ENCODE peak calls at places on chromosomes 5 and 9, in four cellular contexts. One of them, this sample, is unnamed.

GRCh38 chr5:172868924-172869565 is 35.0 kb downstream of the ERGIC1 start:
- DNase-seq in lower lobe of right lung: peak
- DNase-seq in Calu3: peak
- DNase-seq in progenitor cell of endocrine pancreas: no peak
- DNase-seq in this sample: no peak

GRCh38 chr9:82117528-82117927 is 129.0 kb downstream of the SPATA31D1 start:
- DNase-seq in lower lobe of right lung: no peak
- DNase-seq in Calu3: no peak
- DNase-seq in progenitor cell of endocrine pancreas: no peak
- DNase-seq in this sample: no peak

GRCh38 chr5:98463676-98464075 is 309.8 kb upstream of the RGMB start:
- DNase-seq in lower lobe of right lung: no peak
- DNase-seq in Calu3: no peak
- DNase-seq in progenitor cell of endocrine pancreas: no peak
- DNase-seq in this sample: no peak

GRCh38 chr5:159182691-159183090 is 26.7 kb downstream of the RNF145 start:
- DNase-seq in lower lobe of right lung: no peak
- DNase-seq in Calu3: no peak
- DNase-seq in progenitor cell of endocrine pancreas: no peak
- DNase-seq in this sample: no peak

GRCh38 chr5:146744358-146744757 is 134.2 kb downstream of the PPP2R2B start:
- DNase-seq in lower lobe of right lung: no peak
- DNase-seq in Calu3: no peak
- DNase-seq in progenitor cell of endocrine pancreas: no peak
- DNase-seq in this sample: peak

GRCh38 chr5:59496524-59497134 is 396.9 kb downstream of the PDE4D start:
- DNase-seq in lower lobe of right lung: no peak
- DNase-seq in Calu3: peak
- DNase-seq in progenitor cell of endocrine pancreas: no peak
- DNase-seq in this sample: peak

GRCh38 chr9:106859957-106860715 is 2.8 kb upstream of the ZNF462 start:
- DNase-seq in lower lobe of right lung: peak
- DNase-seq in Calu3: peak
- DNase-seq in progenitor cell of endocrine pancreas: peak
- DNase-seq in this sample: peak

GRCh38 chr5:172266071-172266675 is 17.4 kb downstream of the UBTD2 start:
- DNase-seq in lower lobe of right lung: no peak
- DNase-seq in Calu3: no peak
- DNase-seq in progenitor cell of endocrine pancreas: no peak
- DNase-seq in this sample: no peak

GRCh38 chr9:23621924-23622323 is 204.1 kb downstream of the ELAVL2 start:
- DNase-seq in lower lobe of right lung: no peak
- DNase-seq in Calu3: no peak
- DNase-seq in progenitor cell of endocrine pancreas: no peak
- DNase-seq in this sample: peak

GRCh38 chr5:143024227-143024920 is 254.2 kb downstream of the ARHGAP26 start:
- DNase-seq in lower lobe of right lung: no peak
- DNase-seq in Calu3: no peak
- DNase-seq in progenitor cell of endocrine pancreas: no peak
- DNase-seq in this sample: no peak

GRCh38 chr5:148799737-148800527 is 26.5 kb upstream of the ADRB2 start:
- DNase-seq in lower lobe of right lung: no peak
- DNase-seq in Calu3: no peak
- DNase-seq in progenitor cell of endocrine pancreas: no peak
- DNase-seq in this sample: no peak

GRCh38 chr5:84327591-84327990 is 57.1 kb downstream of the EDIL3 start:
- DNase-seq in lower lobe of right lung: no peak
- DNase-seq in Calu3: no peak
- DNase-seq in progenitor cell of endocrine pancreas: no peak
- DNase-seq in this sample: no peak

GRCh38 chr9:93893899-93894690 is 61.1 kb downstream of the BARX1 start:
- DNase-seq in lower lobe of right lung: peak
- DNase-seq in Calu3: no peak
- DNase-seq in progenitor cell of endocrine pancreas: peak
- DNase-seq in this sample: no peak

GRCh38 chr5:139710370-139711066 is 62.4 kb downstream of the CXXC5 start:
- DNase-seq in lower lobe of right lung: peak
- DNase-seq in Calu3: peak
- DNase-seq in progenitor cell of endocrine pancreas: no peak
- DNase-seq in this sample: peak

GRCh38 chr5:55773057-55773456 is 35.2 kb downstream of the DDX4 start:
- DNase-seq in lower lobe of right lung: no peak
- DNase-seq in Calu3: peak
- DNase-seq in progenitor cell of endocrine pancreas: no peak
- DNase-seq in this sample: no peak

GRCh38 chr9:132663120-132663519 is 6.7 kb downstream of the DDX31 start:
- DNase-seq in lower lobe of right lung: no peak
- DNase-seq in Calu3: no peak
- DNase-seq in progenitor cell of endocrine pancreas: no peak
- DNase-seq in this sample: no peak

GRCh38 chr5:71586052-71586940 is 844 bp upstream of the MCCC2 start:
- DNase-seq in lower lobe of right lung: no peak
- DNase-seq in Calu3: peak
- DNase-seq in progenitor cell of endocrine pancreas: no peak
- DNase-seq in this sample: no peak

GRCh38 chr9:92896037-92896436 is 18.2 kb upstream of the ZNF484 start:
- DNase-seq in lower lobe of right lung: no peak
- DNase-seq in Calu3: no peak
- DNase-seq in progenitor cell of endocrine pancreas: no peak
- DNase-seq in this sample: no peak

GRCh38 chr5:93607367-93608258 is 24.6 kb downstream of the NR2F1 start:
- DNase-seq in lower lobe of right lung: no peak
- DNase-seq in Calu3: peak
- DNase-seq in progenitor cell of endocrine pancreas: no peak
- DNase-seq in this sample: no peak

GRCh38 chr5:84411832-84412605 is 27.3 kb upstream of the EDIL3 start:
- DNase-seq in lower lobe of right lung: no peak
- DNase-seq in Calu3: no peak
- DNase-seq in progenitor cell of endocrine pancreas: no peak
- DNase-seq in this sample: no peak

GRCh38 chr9:106846847-106847246 is 16.1 kb upstream of the ZNF462 start:
- DNase-seq in lower lobe of right lung: no peak
- DNase-seq in Calu3: no peak
- DNase-seq in progenitor cell of endocrine pancreas: no peak
- DNase-seq in this sample: no peak

GRCh38 chr5:103441523-103441922 is 121.1 kb downstream of the NUDT12 start:
- DNase-seq in lower lobe of right lung: no peak
- DNase-seq in Calu3: no peak
- DNase-seq in progenitor cell of endocrine pancreas: no peak
- DNase-seq in this sample: no peak

GRCh38 chr5:14806452-14806851 is 65.1 kb downstream of the ANKH start:
- DNase-seq in lower lobe of right lung: no peak
- DNase-seq in Calu3: no peak
- DNase-seq in progenitor cell of endocrine pancreas: no peak
- DNase-seq in this sample: no peak

GRCh38 chr5:80804332-80804731 is 149.5 kb upstream of the DHFR start:
- DNase-seq in lower lobe of right lung: no peak
- DNase-seq in Calu3: no peak
- DNase-seq in progenitor cell of endocrine pancreas: no peak
- DNase-seq in this sample: no peak

GRCh38 chr5:32916648-32917047 is 205.5 kb downstream of the NPR3 start:
- DNase-seq in lower lobe of right lung: no peak
- DNase-seq in Calu3: peak
- DNase-seq in progenitor cell of endocrine pancreas: no peak
- DNase-seq in this sample: no peak

GRCh38 chr5:130868186-130868821 is 296.8 kb downstream of the HINT1 start:
- DNase-seq in lower lobe of right lung: no peak
- DNase-seq in Calu3: no peak
- DNase-seq in progenitor cell of endocrine pancreas: no peak
- DNase-seq in this sample: no peak

GRCh38 chr9:133171161-133171955 is 7.6 kb upstream of the GBGT1 start:
- DNase-seq in lower lobe of right lung: no peak
- DNase-seq in Calu3: no peak
- DNase-seq in progenitor cell of endocrine pancreas: no peak
- DNase-seq in this sample: no peak

GRCh38 chr5:39547548-39548154 is 122.9 kb upstream of the DAB2 start:
- DNase-seq in lower lobe of right lung: no peak
- DNase-seq in Calu3: peak
- DNase-seq in progenitor cell of endocrine pancreas: no peak
- DNase-seq in this sample: peak

GRCh38 chr9:128048663-128049062 is 18.5 kb downstream of the NAIF1 start:
- DNase-seq in lower lobe of right lung: no peak
- DNase-seq in Calu3: no peak
- DNase-seq in progenitor cell of endocrine pancreas: no peak
- DNase-seq in this sample: no peak

GRCh38 chr5:121863753-121864152 is 12.1 kb downstream of the FTMT start:
- DNase-seq in lower lobe of right lung: no peak
- DNase-seq in Calu3: no peak
- DNase-seq in progenitor cell of endocrine pancreas: no peak
- DNase-seq in this sample: no peak

GRCh38 chr5:134577022-134577795 is 51.7 kb downstream of the JADE2 start:
- DNase-seq in lower lobe of right lung: no peak
- DNase-seq in Calu3: peak
- DNase-seq in progenitor cell of endocrine pancreas: no peak
- DNase-seq in this sample: no peak

DNA sequence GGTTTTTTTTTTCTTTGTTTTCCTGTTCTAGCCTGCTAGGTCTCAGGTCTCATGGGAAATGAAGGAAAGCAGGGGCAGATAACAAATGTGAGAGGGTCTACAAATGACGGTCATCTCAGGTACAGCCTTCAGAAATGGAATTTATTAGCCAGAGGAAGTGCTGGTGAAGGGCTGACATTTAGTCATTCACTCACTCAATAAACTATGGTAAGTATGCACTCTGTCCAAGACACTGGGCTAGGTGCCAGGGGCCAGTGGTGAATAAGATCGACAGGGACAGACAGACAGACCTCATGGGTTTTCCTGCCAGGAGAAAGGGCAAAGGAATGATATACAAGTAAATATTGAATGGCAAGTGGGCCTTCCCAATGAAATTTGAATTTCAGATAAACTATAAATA is 6.3 kb downstream of the PDE6A start:
- DNase-seq in lower lobe of right lung: no peak
- DNase-seq in Calu3: peak
- DNase-seq in progenitor cell of endocrine pancreas: no peak
- DNase-seq in this sample: no peak
- TF ChIP-seq CTCF in lower lobe of right lung: no peak
- TF ChIP-seq CTCF in Calu3: no peak
- TF ChIP-seq CTCF in progenitor cell of endocrine pancreas: no peak
- TF ChIP-seq CTCF in this sample: no peak

GRCh38 chr5:53871050-53871449 is 310.6 kb downstream of the NDUFS4 start:
- DNase-seq in lower lobe of right lung: no peak
- DNase-seq in Calu3: no peak
- DNase-seq in progenitor cell of endocrine pancreas: no peak
- DNase-seq in this sample: no peak

GRCh38 chr5:53878015-53878414 is 317.6 kb downstream of the NDUFS4 start:
- DNase-seq in lower lobe of right lung: no peak
- DNase-seq in Calu3: no peak
- DNase-seq in progenitor cell of endocrine pancreas: no peak
- DNase-seq in this sample: no peak

GRCh38 chr5:53871772-53872171 is 311.3 kb downstream of the NDUFS4 start:
- DNase-seq in lower lobe of right lung: no peak
- DNase-seq in Calu3: no peak
- DNase-seq in progenitor cell of endocrine pancreas: no peak
- DNase-seq in this sample: no peak

GRCh38 chr5:53877243-53877642 is 316.8 kb downstream of the NDUFS4 start:
- DNase-seq in lower lobe of right lung: no peak
- DNase-seq in Calu3: no peak
- DNase-seq in progenitor cell of endocrine pancreas: no peak
- DNase-seq in this sample: no peak

DNA sequence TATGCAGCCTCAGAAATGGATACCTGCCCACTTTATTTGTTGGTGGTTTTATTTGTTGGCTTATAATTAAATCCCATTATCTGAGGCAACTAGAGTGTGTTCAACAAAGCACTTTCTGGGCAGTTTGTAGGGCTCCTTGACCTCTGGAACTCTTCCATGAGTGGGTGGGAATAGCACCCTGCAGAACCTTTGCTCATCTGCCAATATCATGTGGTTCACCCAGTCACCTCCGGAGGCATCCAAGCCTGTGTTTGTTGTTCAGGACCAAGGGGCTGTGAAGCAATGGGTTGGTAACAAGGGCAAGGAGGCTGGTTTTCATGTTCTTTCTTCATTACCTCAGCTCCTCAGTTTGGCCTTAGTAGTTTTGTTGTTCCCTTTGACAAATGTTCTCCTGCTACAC is 314.0 kb downstream of the NDUFS4 start:
- DNase-seq in lower lobe of right lung: no peak
- DNase-seq in Calu3: peak
- DNase-seq in progenitor cell of endocrine pancreas: no peak
- DNase-seq in this sample: no peak
- TF ChIP-seq CTCF in lower lobe of right lung: no peak
- TF ChIP-seq CTCF in Calu3: no peak
- TF ChIP-seq CTCF in progenitor cell of endocrine pancreas: no peak
- TF ChIP-seq CTCF in this sample: no peak

GRCh38 chr5:6574111-6574510 is 58.7 kb downstream of the NSUN2 start:
- DNase-seq in lower lobe of right lung: no peak
- DNase-seq in Calu3: no peak
- DNase-seq in progenitor cell of endocrine pancreas: no peak
- DNase-seq in this sample: no peak

GRCh38 chr5:6572825-6573380 is 59.9 kb downstream of the NSUN2 start:
- DNase-seq in lower lobe of right lung: no peak
- DNase-seq in Calu3: no peak
- DNase-seq in progenitor cell of endocrine pancreas: no peak
- DNase-seq in this sample: no peak

GRCh38 chr5:6573651-6574101 is 59.2 kb downstream of the NSUN2 start:
- DNase-seq in lower lobe of right lung: no peak
- DNase-seq in Calu3: no peak
- DNase-seq in progenitor cell of endocrine pancreas: no peak
- DNase-seq in this sample: no peak

GRCh38 chr5:6572086-6572824 is 60.6 kb downstream of the NSUN2 start:
- DNase-seq in lower lobe of right lung: no peak
- DNase-seq in Calu3: no peak
- DNase-seq in progenitor cell of endocrine pancreas: no peak
- DNase-seq in this sample: no peak

GRCh38 chr5:6574537-6574936 is 58.3 kb downstream of the NSUN2 start:
- DNase-seq in lower lobe of right lung: no peak
- DNase-seq in Calu3: no peak
- DNase-seq in progenitor cell of endocrine pancreas: no peak
- DNase-seq in this sample: no peak
- TF ChIP-seq CTCF in lower lobe of right lung: no peak
- TF ChIP-seq CTCF in Calu3: no peak
- TF ChIP-seq CTCF in progenitor cell of endocrine pancreas: no peak
- TF ChIP-seq CTCF in this sample: no peak

DNA sequence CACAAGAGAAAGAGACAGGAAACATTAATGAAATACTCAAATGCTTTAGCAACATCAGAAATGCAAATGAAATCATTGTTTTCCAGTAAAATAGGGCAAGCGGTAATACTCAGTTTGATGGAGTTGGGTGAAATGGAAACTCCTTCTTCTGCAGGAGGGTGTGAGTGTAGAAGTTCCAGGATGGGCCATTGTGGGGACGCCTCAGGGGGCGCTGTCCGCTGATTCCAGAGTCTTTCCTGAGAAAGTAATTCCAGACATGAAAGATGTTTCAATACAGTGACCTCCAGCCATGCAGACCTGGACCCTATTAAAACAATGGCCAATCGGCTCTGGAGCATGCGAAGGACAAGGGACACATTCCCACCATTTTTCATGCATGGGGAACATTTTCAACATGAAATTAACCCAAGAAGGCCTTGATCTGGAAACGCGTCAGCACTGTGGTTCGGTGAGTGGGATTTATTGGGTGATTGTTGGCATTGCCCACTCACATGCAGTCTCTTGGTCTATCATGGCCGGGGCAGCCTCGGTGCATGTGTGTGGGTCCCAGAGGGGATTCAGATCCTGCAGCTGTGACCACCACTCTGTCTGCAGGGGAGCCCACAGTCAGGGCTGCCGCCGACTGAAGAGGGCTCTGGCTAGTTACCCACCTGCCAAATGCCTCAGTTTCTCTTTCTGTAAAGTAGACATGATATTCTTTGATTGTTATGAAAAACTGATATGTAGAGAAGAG is 132.6 kb upstream of the IRX4 start:
- DNase-seq in lower lobe of right lung: no peak
- DNase-seq in Calu3: no peak
- DNase-seq in progenitor cell of endocrine pancreas: no peak
- DNase-seq in this sample: no peak
- TF ChIP-seq CTCF in lower lobe of right lung: no peak
- TF ChIP-seq CTCF in Calu3: no peak
- TF ChIP-seq CTCF in progenitor cell of endocrine pancreas: peak
- TF ChIP-seq CTCF in this sample: peak

This sample was measured in endothelial cell.